ENCODE peak calls at places on chromosomes 16 and 17, in ten cellular contexts. K is NCI-H524 treated with DMSO at 0.1 percent for 48 hours, H is ascending aorta, T is NCI-H774, M is KG1, A is iPS DF 6.9, V is left lobe of liver, R is nephron progenitor cell, I is NCI-H1694, Z is BJ. O is an unnamed sample.

GRCh38 chr17:76996741-76997694 is 128.8 kb downstream of the MGAT5B start:
- DNase-seq in K (no peak), H (no peak), T (no peak), M (no peak), A (no peak), V (no peak), R (no peak), I (no peak), Z (no peak), O (no peak)

GRCh38 chr16:71426069-71426879 is 15.6 kb downstream of the TLE7 start:
- DNase-seq in K (peak), H (no peak), T (peak), M (no peak), A (peak), V (no peak), R (peak), I (peak), Z (no peak), O (no peak)

GRCh38 chr16:11629071-11630030 is 38.9 kb upstream of the SNN start:
- DNase-seq in K (no peak), H (no peak), T (no peak), M (no peak), A (no peak), V (no peak), R (no peak), I (no peak), Z (no peak), O (peak)

GRCh38 chr17:19830061-19830460 is 37.7 kb downstream of the ULK2 start:
- DNase-seq in K (no peak), H (no peak), T (no peak), M (no peak), A (no peak), V (no peak), R (no peak), I (no peak), Z (no peak), O (no peak)

GRCh38 chr16:54174201-54174600 is 112.4 kb downstream of the IRX3 start:
- DNase-seq in K (no peak), H (no peak), T (no peak), M (no peak), A (no peak), V (no peak), R (peak), I (no peak), Z (no peak), O (no peak)

GRCh38 chr17:28473542-28473941 is at the start of gene SLC13A2:
- DNase-seq in K (peak), H (peak), T (no peak), M (no peak), A (no peak), V (peak), R (no peak), I (no peak), Z (no peak), O (no peak)

GRCh38 chr16:56428087-56428486 is 2.7 kb upstream of the AMFR start:
- DNase-seq in K (no peak), H (no peak), T (no peak), M (no peak), A (no peak), V (no peak), R (no peak), I (no peak), Z (no peak), O (no peak)

GRCh38 chr16:85986931-85987749 is 88.2 kb downstream of the IRF8 start:
- DNase-seq in K (no peak), H (no peak), T (no peak), M (peak), A (peak), V (peak), R (peak), I (no peak), Z (no peak), O (peak)

GRCh38 chr16:57266531-57267268 is 17.8 kb downstream of the PLLP start:
- DNase-seq in K (no peak), H (no peak), T (no peak), M (no peak), A (no peak), V (no peak), R (no peak), I (no peak), Z (no peak), O (no peak)

GRCh38 chr16:27327586-27327915 is 13.8 kb downstream of the IL4R start:
- DNase-seq in K (no peak), H (no peak), T (no peak), M (no peak), A (no peak), V (no peak), R (no peak), I (no peak), Z (no peak), O (no peak)

GRCh38 chr17:72249441-72249840 is 128.6 kb downstream of the SOX9 start:
- DNase-seq in K (no peak), H (no peak), T (no peak), M (no peak), A (no peak), V (no peak), R (no peak), I (no peak), Z (no peak), O (no peak)

GRCh38 chr16:57225978-57226377 is 19.1 kb upstream of the ARL2BP start:
- DNase-seq in K (no peak), H (no peak), T (no peak), M (no peak), A (no peak), V (no peak), R (no peak), I (no peak), Z (no peak), O (no peak)

GRCh38 chr16:4991754-4992153 is 33.6 kb downstream of the SEC14L5 start:
- DNase-seq in K (no peak), H (no peak), T (no peak), M (no peak), A (no peak), V (no peak), R (no peak), I (no peak), Z (no peak), O (no peak)

GRCh38 chr16:22659933-22660332 is 149.2 kb downstream of the NPIPB5 start:
- DNase-seq in K (no peak), H (peak), T (no peak), M (no peak), A (no peak), V (no peak), R (no peak), I (peak), Z (no peak), O (no peak)

GRCh38 chr17:82228842-82229685 is at the start of gene SLC16A3:
- DNase-seq in K (no peak), H (peak), T (peak), M (peak), A (no peak), V (peak), R (peak), I (no peak), Z (no peak), O (peak)

GRCh38 chr17:50593321-50593720 is 32.8 kb downstream of the CACNA1G start:
- DNase-seq in K (peak), H (no peak), T (peak), M (no peak), A (no peak), V (no peak), R (peak), I (peak), Z (no peak), O (no peak)

GRCh38 chr17:2282297-2282873 is 21.2 kb downstream of the SMG6 start:
- DNase-seq in K (peak), H (peak), T (no peak), M (no peak), A (peak), V (no peak), R (no peak), I (peak), Z (no peak), O (peak)

GRCh38 chr17:8146381-8147140 is 5.6 kb downstream of the PER1 start:
- DNase-seq in K (no peak), H (peak), T (no peak), M (no peak), A (no peak), V (no peak), R (no peak), I (no peak), Z (no peak), O (no peak)

GRCh38 chr17:41535764-41536481 is 7.8 kb upstream of the KRT19 start:
- DNase-seq in K (no peak), H (no peak), T (no peak), M (no peak), A (no peak), V (no peak), R (no peak), I (no peak), Z (no peak), O (no peak)

GRCh38 chr16:11181889-11182279 is 74.1 kb downstream of the SOCS1 start:
- DNase-seq in K (no peak), H (no peak), T (no peak), M (no peak), A (no peak), V (no peak), R (no peak), I (no peak), Z (no peak), O (no peak)

GRCh38 chr17:57604771-57605733 is 140.0 kb downstream of the CCDC182 start:
- DNase-seq in K (peak), H (no peak), T (peak), M (no peak), A (no peak), V (no peak), R (peak), I (peak), Z (no peak), O (peak)

GRCh38 chr16:85172465-85173071 is 60.3 kb upstream of the CIBAR2 start:
- DNase-seq in K (peak), H (no peak), T (no peak), M (no peak), A (no peak), V (peak), R (peak), I (peak), Z (no peak), O (no peak)

GRCh38 chr17:31281061-31281460 is 16.0 kb downstream of the OMG start:
- DNase-seq in K (no peak), H (no peak), T (no peak), M (no peak), A (no peak), V (no peak), R (no peak), I (no peak), Z (no peak), O (no peak)

O was measured in MM.1S.